ENCODE peak calls at places on chromosome 22, in six cellular contexts. S, D, W, X, O and J are unnamed samples.

GRCh38 chr22:25368271-25368670 is 148.8 kb downstream of the CRYBB2 start:
- DNase-seq in W (no peak), S (peak; percentile 60), D (no peak), X (no peak), O (peak; percentile 33), J (no peak)

GRCh38 chr22:39214383-39215069 is 30.3 kb downstream of the PDGFB start:
- DNase-seq in O (peak; percentile 97), D (no peak), X (no peak), S (no peak), W (no peak), J (peak; percentile 57)

GRCh38 chr22:42324566-42324965 is 54.1 kb upstream of the TCF20 start:
- DNase-seq in O (no peak), S (no peak), D (no peak), X (no peak), W (no peak), J (no peak)

GRCh38 chr22:40033586-40034380 is 39.0 kb downstream of the FAM83F start:
- DNase-seq in S (no peak), W (no peak), O (no peak), X (no peak), D (no peak), J (no peak)

GRCh38 chr22:48372395-48372794 is 1455.3 kb downstream of the BRD1 start:
- DNase-seq in X (no peak), O (no peak), D (no peak), S (no peak), W (no peak), J (peak; percentile 43)

GRCh38 chr22:34645375-34645774 is 420.6 kb upstream of the ISX start:
- DNase-seq in S (no peak), X (no peak), W (no peak), O (no peak), D (no peak), J (peak; percentile 7)

GRCh38 chr22:26977741-26978140 is 320.4 kb downstream of the MIAT start:
- DNase-seq in W (no peak), X (no peak), S (no peak), D (no peak), O (no peak), J (no peak)

GRCh38 chr22:27804016-27804415 is 2.5 kb upstream of the MN1 start:
- DNase-seq in O (no peak), S (no peak), W (no peak), D (no peak), X (no peak), J (no peak)

GRCh38 chr22:25125693-25126357 is 73.8 kb upstream of the CRYBB3 start:
- DNase-seq in X (no peak), W (no peak), S (no peak), D (no peak), O (no peak), J (no peak)

GRCh38 chr22:47310601-47311000 is 548.2 kb downstream of the TBC1D22A start:
- DNase-seq in S (no peak), D (no peak), X (no peak), W (no peak), O (peak; percentile 69), J (no peak)

GRCh38 chr22:28977481-28977971 is 84.1 kb downstream of the C22orf31 start:
- DNase-seq in O (peak; percentile 71), W (no peak), S (peak; percentile 34), D (no peak), X (no peak), J (no peak)

GRCh38 chr22:21942407-21942895 is 10.2 kb downstream of the PPM1F start:
- DNase-seq in X (peak; percentile 13), W (peak; percentile 32), D (no peak), S (peak; percentile 86), O (peak; percentile 81), J (no peak)

GRCh38 chr22:29202231-29203192 is 3.2 kb upstream of the EMID1 start:
- DNase-seq in W (no peak), D (no peak), O (no peak), X (peak; percentile 9), S (peak; percentile 69), J (no peak)

GRCh38 chr22:38401336-38402084 is 53.5 kb downstream of the KCNJ4 start:
- DNase-seq in X (no peak), O (no peak), D (no peak), S (no peak), W (no peak), J (no peak)

GRCh38 chr22:43008921-43009320 is 6.0 kb downstream of the PACSIN2 start:
- DNase-seq in W (no peak), D (no peak), O (no peak), X (no peak), S (no peak), J (no peak)

GRCh38 chr22:24706050-24706449 is 68.5 kb downstream of the PIWIL3 start:
- DNase-seq in W (no peak), S (no peak), D (no peak), O (no peak), X (no peak), J (no peak)

GRCh38 chr22:46696225-46696518 is 41.9 kb downstream of the CERK start:
- DNase-seq in X (no peak), W (no peak), S (no peak), O (no peak), D (no peak), J (no peak)

GRCh38 chr22:23216331-23217170 is 36.2 kb downstream of the BCR start:
- DNase-seq in W (no peak), D (no peak), S (no peak), O (no peak), X (peak; percentile 62), J (no peak)